ENCODE peak calls at places on chromosomes 2 and 18, in ten cellular contexts. A, Y, N, G, X, K, V, Z, P and L are unnamed samples.
A peak's percentile ranks its signal among the peaks of the same experiment; 100 is the strongest.

GRCh38 chr2:182283512-182283911 is 143.3 kb downstream of the PDE1A start:
- DNase-seq in K (no peak), Z (no peak), Y (no peak), P (peak; percentile 44), A (no peak), V (no peak), X (no peak), N (no peak), G (no peak), L (no peak)

GRCh38 chr2:124380350-124380749 is 355.3 kb downstream of the CNTNAP5 start:
- DNase-seq in X (no peak), Y (no peak), K (no peak), Z (no peak), A (no peak), V (no peak), N (no peak), G (no peak), P (no peak), L (no peak)

GRCh38 chr2:232321156-232321816 is 57.3 kb upstream of the ALPP start:
- DNase-seq in V (peak; percentile 39), A (no peak), K (no peak), Z (no peak), X (no peak), Y (no peak), G (peak; percentile 50), N (peak; percentile 53), P (no peak), L (no peak)

GRCh38 chr2:147101906-147102790 is 742.7 kb upstream of the ACVR2A start:
- DNase-seq in Z (no peak), K (no peak), P (no peak), A (no peak), V (no peak), Y (no peak), N (no peak), G (no peak), X (no peak), L (no peak)

GRCh38 chr2:51695531-51695930 is 663.6 kb upstream of the NRXN1 start:
- DNase-seq in X (peak; percentile 51), A (no peak), K (no peak), Z (no peak), Y (no peak), V (no peak), P (no peak), G (no peak), N (no peak), L (no peak)

GRCh38 chr2:235026649-235027557 is 75.1 kb downstream of the SH3BP4 start:
- DNase-seq in X (no peak), K (peak; percentile 94), G (no peak), Z (peak; percentile 86), N (peak; percentile 57), A (peak; percentile 75), P (peak; percentile 65), V (no peak), Y (peak; percentile 45), L (no peak)

GRCh38 chr18:62637807-62638687 is 77.3 kb upstream of the PHLPP1 start:
- DNase-seq in Z (peak; percentile 13), A (no peak), V (no peak), G (peak; percentile 50), N (peak; percentile 75), Y (no peak), P (peak; percentile 11), X (no peak), K (no peak), L (no peak)

GRCh38 chr2:152548111-152548875 is 169.0 kb downstream of the PRPF40A start:
- DNase-seq in Z (no peak), P (no peak), A (no peak), N (no peak), Y (no peak), V (no peak), G (no peak), K (no peak), X (no peak), L (no peak)

GRCh38 chr2:67626076-67626475 is 228.9 kb downstream of the ETAA1 start:
- DNase-seq in G (no peak), K (no peak), A (no peak), N (no peak), P (no peak), Y (no peak), X (no peak), Z (no peak), V (no peak), L (no peak)

GRCh38 chr2:62435720-62436119 is 70.3 kb downstream of the TMEM17 start:
- DNase-seq in A (no peak), N (no peak), P (no peak), G (no peak), V (no peak), Y (no peak), X (no peak), K (no peak), Z (no peak), L (no peak)

GRCh38 chr18:72086421-72086820 is 457.7 kb downstream of the CBLN2 start:
- DNase-seq in Y (no peak), G (no peak), X (peak; percentile 27), K (no peak), A (peak; percentile 5), P (peak; percentile 46), N (peak; percentile 10), V (no peak), Z (no peak), L (no peak)

GRCh38 chr2:138447889-138448570 is 53.5 kb upstream of the SPOPL start:
- DNase-seq in V (no peak), P (no peak), G (no peak), N (no peak), A (no peak), Z (no peak), X (no peak), Y (no peak), K (no peak), L (no peak)

GRCh38 chr18:2444201-2444875 is 127.0 kb downstream of the METTL4 start:
- DNase-seq in N (no peak), Z (no peak), G (no peak), P (no peak), X (no peak), V (no peak), A (no peak), K (no peak), Y (no peak), L (no peak)

GRCh38 chr2:167440382-167440781 is 552.1 kb downstream of the XIRP2 start:
- DNase-seq in P (no peak), K (no peak), A (no peak), Z (no peak), N (no peak), Y (no peak), V (no peak), G (no peak), X (peak; percentile 6), L (no peak)

GRCh38 chr2:110674620-110675555 is 3.0 kb downstream of the BUB1 start:
- DNase-seq in G (no peak), P (peak; percentile 84), Y (no peak), A (no peak), Z (peak; percentile 64), N (peak; percentile 17), X (peak; percentile 54), V (no peak), K (no peak), L (no peak)